ENCODE peak calls at places on chromosomes 5 and 9, in ten cellular contexts. Z is hepatic stellate cell; V is NCI-H1092; R is prostate gland; C is PC-9; M is T-helper 2 cell; D is DMS79 treated with DMSO at 0.1 percent for 48 hours; J is activated naive CD4-positive, alpha-beta T cell; Y is sciatic nerve; H is effector CD8-positive, alpha-beta T cell. I is an unnamed sample.

GRCh38 chr9:89806371-89807100 is 201.7 kb downstream of the GADD45G start:
- DNase-seq in D (no peak), C (no peak), J (no peak), Y (no peak), Z (no peak), V (no peak), R (no peak), H (no peak), M (no peak), I (no peak)

GRCh38 chr9:126612813-126613641 is 701 bp upstream of the LMX1B start:
- DNase-seq in H (no peak), V (no peak), Y (no peak), Z (peak; percentile 16), R (no peak), D (no peak), J (no peak), M (no peak), C (no peak), I (no peak)

GRCh38 chr5:1464511-1464910 is 19.3 kb upstream of the SLC6A3 start:
- DNase-seq in Y (peak; percentile 21), D (no peak), H (no peak), C (no peak), R (no peak), M (no peak), V (no peak), Z (no peak), J (no peak), I (peak; percentile 36)

GRCh38 chr9:114501786-114502682 is 3.2 kb downstream of the WHRN start:
- DNase-seq in Z (peak; percentile 70), M (no peak), H (no peak), V (peak; percentile 39), Y (no peak), C (peak; percentile 49), R (peak; percentile 31), J (no peak), D (peak; percentile 78), I (no peak)

GRCh38 chr9:93256878-93257807 is 73.2 kb downstream of the WNK2 start:
- DNase-seq in M (no peak), V (no peak), J (no peak), D (no peak), Y (peak; percentile 50), R (no peak), C (no peak), H (no peak), Z (no peak), I (no peak)

GRCh38 chr5:148928141-148928540 is 101.7 kb downstream of the ADRB2 start:
- DNase-seq in D (no peak), H (no peak), Y (no peak), J (no peak), M (no peak), R (no peak), C (no peak), Z (no peak), V (no peak), I (no peak)

GRCh38 chr5:111631328-111631727 is 119.0 kb upstream of the STARD4 start:
- DNase-seq in Y (no peak), C (no peak), J (no peak), R (no peak), D (no peak), H (no peak), M (no peak), V (no peak), Z (no peak), I (no peak)

GRCh38 chr5:42400474-42400873 is 22.8 kb upstream of the GHR start:
- DNase-seq in C (peak; percentile 6), H (no peak), D (no peak), R (no peak), J (no peak), Z (no peak), M (no peak), V (no peak), Y (no peak), I (no peak)

GRCh38 chr5:112183103-112183634 is 235.9 kb downstream of the EPB41L4A start:
- DNase-seq in H (no peak), D (no peak), V (no peak), C (peak; percentile 78), Z (no peak), Y (no peak), R (no peak), J (no peak), M (no peak), I (no peak)

GRCh38 chr5:50900952-50901510 is 234.6 kb downstream of the PARP8 start:
- DNase-seq in D (no peak), M (no peak), R (no peak), V (no peak), J (no peak), Z (no peak), C (no peak), H (no peak), Y (no peak), I (no peak)

GRCh38 chr5:41794478-41794877 is 75.7 kb downstream of the OXCT1 start:
- DNase-seq in V (no peak), M (no peak), D (no peak), Y (no peak), R (no peak), Z (peak; percentile 44), J (no peak), C (peak; percentile 66), H (no peak), I (no peak)

GRCh38 chr9:109707355-109707754 is 72.6 kb upstream of the PALM2AKAP2 start:
- DNase-seq in M (no peak), C (peak; percentile 40), J (no peak), Y (no peak), D (no peak), V (no peak), H (no peak), Z (no peak), R (no peak), I (no peak)

GRCh38 chr9:14428781-14429230 is 114.9 kb upstream of the NFIB start:
- DNase-seq in Z (peak; percentile 32), Y (peak; percentile 88), J (no peak), D (peak; percentile 52), H (no peak), V (peak; percentile 18), R (peak; percentile 73), C (peak; percentile 37), M (peak; percentile 17), I (no peak)

GRCh38 chr5:16894236-16895057 is 41.6 kb downstream of the MYO10 start:
- DNase-seq in Z (no peak), V (no peak), M (no peak), D (peak; percentile 77), J (no peak), R (peak; percentile 73), Y (no peak), C (peak; percentile 99), H (no peak), I (no peak)

GRCh38 chr9:14661421-14662059 is 31.7 kb downstream of the ZDHHC21 start:
- DNase-seq in D (peak; percentile 51), R (no peak), J (no peak), V (peak; percentile 66), M (no peak), H (no peak), Z (peak; percentile 7), C (no peak), Y (no peak), I (no peak)

GRCh38 chr5:150783422-150783928 is 4.9 kb downstream of the SMIM3 start:
- DNase-seq in M (peak; percentile 28), Z (peak; percentile 65), H (peak; percentile 27), J (peak; percentile 8), R (peak; percentile 92), C (peak; percentile 87), V (no peak), D (peak; percentile 53), Y (no peak), I (peak; percentile 81)

GRCh38 chr5:50476549-50476948 is 35.5 kb upstream of the EMB start:
- DNase-seq in J (no peak), D (no peak), M (no peak), Y (no peak), H (no peak), Z (no peak), R (no peak), C (no peak), V (no peak), I (no peak)

GRCh38 chr5:42360061-42360460 is 63.2 kb upstream of the GHR start:
- DNase-seq in V (no peak), H (no peak), C (no peak), Y (no peak), D (no peak), J (no peak), M (no peak), Z (no peak), R (peak; percentile 6), I (no peak)

GRCh38 chr9:127628644-127629467 is 16.8 kb downstream of the STXBP1 start:
- DNase-seq in C (no peak), D (no peak), Z (no peak), V (no peak), Y (peak; percentile 53), H (no peak), J (no peak), M (no peak), R (no peak), I (no peak)

GRCh38 chr5:77167695-77168111 is 42.8 kb upstream of the PDE8B start:
- DNase-seq in C (peak; percentile 48), V (no peak), J (no peak), H (no peak), M (no peak), R (no peak), Z (peak; percentile 68), D (peak; percentile 13), Y (no peak), I (no peak)

GRCh38 chr9:120386390-120387131 is 193.4 kb downstream of the CDK5RAP2 start:
- DNase-seq in R (peak; percentile 46), J (no peak), V (peak; percentile 85), M (no peak), H (no peak), Z (no peak), Y (no peak), C (no peak), D (peak; percentile 65), I (no peak)

GRCh38 chr5:112417931-112418358 is 1.1 kb downstream of the EPB41L4A start:
- DNase-seq in C (peak; percentile 37), R (peak; percentile 62), D (peak; percentile 57), Z (no peak), H (no peak), Y (peak; percentile 64), V (no peak), J (no peak), M (peak; percentile 38), I (peak; percentile 43)